ENCODE peak calls at places on chromosomes 3 and 15, in six cellular contexts. Y is IMR-90, H is H1, K is mesenchymal stem cell, S is trophoblast cell, F is neuronal stem cell. I is an unnamed sample.

GRCh38 chr3:79968418-79968817 is 200.6 kb upstream of the ROBO1 start:
- DNase-seq in Y (no peak), H (no peak), K (no peak), S (no peak), F (no peak), I (no peak)

GRCh38 chr3:194500198-194500597 is 13.4 kb upstream of the ATP13A3 start:
- DNase-seq in Y (no peak), H (no peak), K (no peak), S (peak), F (no peak), I (no peak)

GRCh38 chr3:150359381-150359780 is 48.7 kb upstream of the TSC22D2 start:
- DNase-seq in Y (no peak), H (no peak), K (peak), S (no peak), F (no peak), I (no peak)

GRCh38 chr3:64220161-64220560 is 5.1 kb downstream of the PRICKLE2 start:
- DNase-seq in Y (peak), H (no peak), K (peak), S (no peak), F (no peak), I (no peak)

GRCh38 chr3:49566312-49566711 is 12.0 kb downstream of the BSN start:
- DNase-seq in Y (no peak), H (no peak), K (no peak), S (no peak), F (no peak), I (no peak)

GRCh38 chr3:171334465-171334811 is 125.8 kb downstream of the TNIK start:
- DNase-seq in Y (no peak), H (no peak), K (no peak), S (no peak), F (no peak), I (no peak)

GRCh38 chr3:72661115-72661457 is 187.2 kb downstream of the SHQ1 start:
- DNase-seq in Y (peak), H (no peak), K (no peak), S (no peak), F (no peak), I (no peak)

GRCh38 chr3:54653456-54654195 is 274.2 kb downstream of the LRTM1 start:
- DNase-seq in Y (no peak), H (no peak), K (no peak), S (no peak), F (no peak), I (no peak)

GRCh38 chr3:37961622-37962455 is 28.7 kb upstream of the VILL start:
- DNase-seq in Y (no peak), H (no peak), K (no peak), S (no peak), F (no peak), I (no peak)

GRCh38 chr15:42508263-42508690 is 12.8 kb downstream of the SNAP23 start:
- DNase-seq in Y (peak), H (no peak), K (peak), S (peak), F (no peak), I (no peak)
- H4K91ac ChIP-seq in Y (no peak), H (no peak), K (no peak), S (no peak), F (no peak), I (no peak)

DNA sequence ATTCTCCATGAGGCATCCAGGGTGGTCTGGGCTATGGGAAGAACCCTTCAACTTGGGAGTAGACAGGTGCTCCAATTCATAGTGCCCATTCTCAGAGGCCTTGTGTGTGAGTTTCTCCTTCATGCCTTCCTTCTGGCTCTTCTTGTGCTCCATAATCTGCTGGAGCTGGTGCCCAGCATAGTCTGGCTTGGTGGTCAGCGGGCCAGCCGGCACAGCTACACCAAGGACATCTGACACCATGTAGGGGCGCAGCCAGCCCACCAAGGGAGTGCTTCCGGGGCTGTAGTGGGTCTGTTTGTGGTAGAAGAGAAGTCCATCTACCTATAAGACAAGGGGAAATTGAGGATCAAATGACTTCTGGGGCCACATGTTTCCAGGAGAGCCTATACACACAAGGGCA is 19.2 kb upstream of the PTPN9 start:
- DNase-seq in Y (no peak), H (no peak), K (no peak), S (no peak), F (no peak), I (no peak)
- H3K27ac ChIP-seq in Y (no peak), H (no peak), K (no peak), S (no peak), F (no peak), I (no peak)

GRCh38 chr3:111200027-111200426 is 128.4 kb downstream of the NECTIN3 start:
- DNase-seq in Y (peak), H (no peak), K (peak), S (peak), F (no peak), I (no peak)
- H4K91ac ChIP-seq in Y (no peak), H (no peak), K (no peak), S (no peak), F (no peak), I (no peak)

GRCh38 chr3:122356402-122356801 is 26.6 kb downstream of the MIX23 start:
- DNase-seq in Y (peak), H (peak), K (peak), S (peak), F (peak), I (peak)
- H3K27ac ChIP-seq in Y (no peak), H (no peak), K (no peak), S (no peak), F (no peak), I (no peak)

GRCh38 chr15:63353887-63354286 is 27.8 kb downstream of the CA12 start:
- DNase-seq in Y (no peak), H (no peak), K (no peak), S (no peak), F (no peak), I (no peak)
- H4K91ac ChIP-seq in Y (no peak), H (no peak), K (no peak), S (no peak), F (no peak), I (no peak)